ENCODE peak calls at places on chromosomes 6 and 20, in nine cellular contexts. B is breast epithelium, X is fibroblast of pulmonary artery, I is choroid plexus epithelial cell, K is A549, W is epithelial cell of esophagus, D is GM12878, N is heart right ventricle, P is lower leg skin. F is an unnamed sample.
A peak's percentile ranks its signal among the peaks of the same experiment; 100 is the strongest.

GRCh38 chr6:40124924-40125323 is 190.7 kb upstream of the MOCS1 start:
- DNase-seq in B (no peak), X (no peak), I (no peak), K (no peak), W (no peak), D (no peak), N (no peak), P (no peak), F (no peak)

GRCh38 chr6:21992178-21992967 is 304.5 kb downstream of the PRL start:
- DNase-seq in B (no peak), X (peak; percentile 68), I (peak; percentile 78), K (no peak), W (peak; percentile 65), D (no peak), N (no peak), P (no peak), F (peak; percentile 67)

GRCh38 chr20:62197801-62198200 is 15.0 kb downstream of the MTG2 start:
- DNase-seq in B (no peak), X (no peak), I (no peak), K (no peak), W (no peak), D (no peak), N (peak; percentile 1), P (no peak), F (no peak)

GRCh38 chr20:45617591-45617990 is 11.9 kb upstream of the WFDC10A start:
- DNase-seq in B (no peak), X (no peak), I (no peak), K (no peak), W (peak; percentile 47), D (no peak), N (no peak), P (no peak), F (no peak)

GRCh38 chr6:5866547-5867051 is 140.1 kb downstream of the NRN1 start:
- DNase-seq in B (no peak), X (peak; percentile 4), I (peak; percentile 56), K (peak; percentile 22), W (peak; percentile 77), D (no peak), N (no peak), P (no peak), F (peak; percentile 8)

GRCh38 chr6:122154912-122155516 is 244.4 kb upstream of the HSF2 start:
- DNase-seq in B (no peak), X (peak; percentile 0), I (no peak), K (peak; percentile 1), W (no peak), D (no peak), N (no peak), P (no peak), F (no peak)

GRCh38 chr20:4011226-4011975 is 4.0 kb downstream of the RNF24 start:
- DNase-seq in B (no peak), X (peak; percentile 27), I (no peak), K (no peak), W (peak; percentile 49), D (no peak), N (no peak), P (no peak), F (no peak)

GRCh38 chr20:3472105-3472504 is 1.3 kb downstream of the ATRN start:
- DNase-seq in B (no peak), X (no peak), I (no peak), K (no peak), W (peak; percentile 11), D (no peak), N (no peak), P (no peak), F (no peak)

GRCh38 chr20:16664031-16664430 is 65.8 kb upstream of the SNRPB2 start:
- DNase-seq in B (no peak), X (no peak), I (no peak), K (no peak), W (no peak), D (no peak), N (no peak), P (no peak), F (no peak)

GRCh38 chr20:54219751-54220426 is 12.0 kb downstream of the PFDN4 start:
- DNase-seq in B (no peak), X (peak; percentile 77), I (peak; percentile 73), K (peak; percentile 60), W (peak; percentile 61), D (no peak), N (no peak), P (no peak), F (peak; percentile 72)
- TF ChIP-seq CTCF in B (no peak), X (peak; percentile 64), I (peak; percentile 64), K (peak; percentile 87), W (peak; percentile 56), D (peak; percentile 29), N (peak; percentile 31), P (no peak), F (peak; percentile 47)

DNA sequence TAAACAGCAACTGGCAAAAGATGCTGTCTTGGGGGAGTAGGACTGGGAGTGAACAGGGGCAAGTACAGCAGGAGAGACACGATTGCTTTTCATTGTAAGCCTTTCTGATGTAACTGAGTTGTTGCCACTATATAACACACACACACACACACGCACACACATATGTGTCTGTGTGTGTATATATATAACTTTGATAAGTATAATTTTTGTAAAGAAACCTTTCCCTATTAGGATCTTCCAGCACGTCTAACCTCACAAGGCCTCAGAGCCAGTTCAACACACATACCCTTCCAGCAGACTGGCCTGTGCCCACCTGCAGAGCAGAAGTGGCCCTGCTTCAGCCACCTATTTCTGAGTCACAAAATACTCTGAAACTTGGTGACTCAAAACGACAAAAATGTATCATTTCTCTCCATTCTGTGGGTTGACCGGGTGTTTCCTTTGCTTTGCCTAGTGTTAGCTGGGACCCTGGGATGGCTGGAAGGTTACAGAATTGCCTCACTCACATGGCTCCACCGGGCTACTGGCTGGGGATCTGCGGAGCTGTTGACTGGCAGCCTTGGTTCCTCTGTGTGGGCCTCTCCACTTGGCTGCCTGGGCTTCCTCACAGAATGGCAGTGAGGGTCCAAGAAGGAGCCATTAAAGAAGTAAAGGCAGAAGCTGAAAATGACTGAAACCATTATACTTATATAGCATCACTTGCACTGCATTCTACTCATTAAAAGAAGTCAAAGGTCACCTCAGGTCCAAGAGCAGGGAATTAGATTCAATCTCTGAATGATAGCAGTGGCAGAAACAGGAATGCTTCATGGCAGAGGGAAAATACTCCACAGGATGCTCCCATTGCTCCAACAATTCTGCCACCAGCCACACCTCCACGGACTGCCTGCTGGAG is 126.4 kb downstream of the BANF2 start:
- DNase-seq in B (no peak), X (no peak), I (no peak), K (no peak), W (no peak), D (peak; percentile 74), N (no peak), P (no peak), F (no peak)
- H3K4me3 ChIP-seq in B (no peak overlapping the region), X (no peak overlapping the region), I (no peak overlapping the region), K (no peak overlapping the region), W (no peak overlapping the region), D (no peak overlapping the region), N (no peak overlapping the region), P (no peak overlapping the region), F (no peak overlapping the region)

DNA sequence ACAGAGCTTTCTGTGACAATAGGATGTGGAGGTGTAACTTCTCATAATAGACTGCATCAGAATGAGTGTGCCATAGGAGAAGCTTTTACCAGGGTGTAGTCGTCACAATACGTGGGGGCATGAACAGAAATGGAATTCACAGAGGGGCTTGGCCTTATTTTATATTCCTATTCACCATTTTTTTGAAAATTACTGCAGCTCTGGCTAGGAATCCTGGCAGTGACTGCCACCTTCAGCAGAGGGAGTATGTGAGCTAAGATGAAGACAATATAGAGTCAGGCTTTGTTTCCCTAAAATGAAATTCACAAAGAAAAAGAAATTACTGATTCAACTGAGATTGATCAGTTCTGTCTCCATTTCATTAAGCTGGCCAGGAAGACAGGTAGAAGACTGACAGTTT is 13.9 kb downstream of the TOMM6 start:
- DNase-seq in B (no peak), X (peak; percentile 60), I (peak; percentile 67), K (peak; percentile 31), W (peak; percentile 35), D (no peak), N (no peak), P (no peak), F (peak; percentile 60)
- TF ChIP-seq CTCF in B (no peak), X (peak; percentile 85), I (peak; percentile 87), K (peak; percentile 50), W (peak; percentile 73), D (peak; percentile 26), N (no peak), P (no peak), F (peak; percentile 77)

GRCh38 chr6:3735029-3735605 is 16.4 kb downstream of the PXDC1 start:
- DNase-seq in B (no peak), X (no peak), I (no peak), K (no peak), W (no peak), D (no peak), N (no peak), P (peak; percentile 4), F (no peak)

GRCh38 chr6:3733321-3733925 is 18.1 kb downstream of the PXDC1 start:
- DNase-seq in B (no peak), X (no peak), I (no peak), K (no peak), W (no peak), D (no peak), N (no peak), P (no peak), F (no peak)

GRCh38 chr6:3731700-3732099 is 19.8 kb downstream of the PXDC1 start:
- DNase-seq in B (no peak), X (no peak), I (no peak), K (no peak), W (no peak), D (no peak), N (no peak), P (no peak), F (no peak)

GRCh38 chr6:3732345-3733141 is 19.0 kb downstream of the PXDC1 start:
- DNase-seq in B (peak; percentile 68), X (peak; percentile 95), I (peak; percentile 93), K (peak; percentile 62), W (peak; percentile 82), D (no peak), N (peak; percentile 72), P (no peak), F (peak; percentile 94)

DNA sequence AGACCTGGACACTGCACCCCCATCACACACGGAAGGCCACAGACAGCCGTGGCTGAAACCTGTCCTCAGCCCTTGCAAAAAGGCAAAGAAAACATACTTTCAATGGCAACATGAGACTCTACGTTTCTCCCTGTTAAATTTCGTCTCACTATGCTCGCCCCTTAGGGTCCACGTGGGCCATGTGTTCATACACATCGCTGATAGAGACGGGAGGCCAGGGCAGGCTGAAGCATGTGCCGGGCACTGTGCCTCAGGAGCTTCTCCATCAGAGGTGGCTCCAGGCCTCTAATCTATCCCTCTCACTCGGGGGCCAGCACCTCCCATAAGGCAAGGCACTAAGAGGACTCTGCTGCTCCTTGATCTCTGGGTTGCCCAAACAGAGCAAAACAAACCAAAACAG is 17.5 kb downstream of the PXDC1 start:
- DNase-seq in B (no peak), X (no peak), I (no peak), K (no peak), W (no peak), D (no peak), N (no peak), P (no peak), F (no peak)
- H3K4me3 ChIP-seq in B (no peak overlapping the region), X (no peak overlapping the region), I (no peak overlapping the region), K (no peak overlapping the region), W (no peak overlapping the region), D (no peak overlapping the region), N (no peak overlapping the region), P (no peak overlapping the region), F (no peak overlapping the region)

GRCh38 chr6:27668442-27669275 is 195.8 kb upstream of the ZNF184 start:
- DNase-seq in B (no peak), X (peak; percentile 60), I (peak; percentile 62), K (peak; percentile 76), W (peak; percentile 87), D (no peak), N (no peak), P (no peak), F (peak; percentile 87)
- TF ChIP-seq CTCF in B (no peak), X (no peak), I (no peak), K (no peak), W (no peak), D (no peak), N (no peak), P (no peak), F (no peak)

F was measured in cardiac fibroblast.